ENCODE peak calls at places on chromosomes 11 and 22, in eight cellular contexts. One of them, this sample, is unnamed.

GRCh38 chr11:122394326-122394725 is 261.2 kb upstream of the UBASH3B start:
- DNase-seq in stimulated activated CD4-positive, alpha-beta T cell treated with anti-CD3 and anti-CD28 coated beads, Interleukin-1b, Interleukin-23, amount 100 ng/mL, for 24 hours: no peak
- DNase-seq in non-pigmented ciliary epithelial cell: no peak
- DNase-seq in A172: no peak
- DNase-seq in fibroblast of the aortic adventitia: peak; percentile 5
- DNase-seq in activated T-cell treated with anti-CD3 and anti-CD28 coated beads, Interleukin-2, amount 50 U/mL, for 4 hours: no peak
- DNase-seq in occipital lobe: no peak
- DNase-seq in RWPE1: no peak
- DNase-seq in this sample: no peak

GRCh38 chr22:19731736-19732135 is 8.4 kb downstream of the GP1BB start:
- DNase-seq in A172: no peak
- DNase-seq in occipital lobe: no peak
- DNase-seq in non-pigmented ciliary epithelial cell: no peak
- DNase-seq in RWPE1: no peak
- DNase-seq in stimulated activated CD4-positive, alpha-beta T cell treated with anti-CD3 and anti-CD28 coated beads, Interleukin-1b, Interleukin-23, amount 100 ng/mL, for 24 hours: no peak
- DNase-seq in fibroblast of the aortic adventitia: no peak
- DNase-seq in activated T-cell treated with anti-CD3 and anti-CD28 coated beads, Interleukin-2, amount 50 U/mL, for 4 hours: no peak
- DNase-seq in this sample: no peak

GRCh38 chr11:12134239-12134590 is 23.8 kb downstream of the MICAL2 start:
- DNase-seq in fibroblast of the aortic adventitia: no peak
- DNase-seq in RWPE1: no peak
- DNase-seq in occipital lobe: no peak
- DNase-seq in stimulated activated CD4-positive, alpha-beta T cell treated with anti-CD3 and anti-CD28 coated beads, Interleukin-1b, Interleukin-23, amount 100 ng/mL, for 24 hours: no peak
- DNase-seq in activated T-cell treated with anti-CD3 and anti-CD28 coated beads, Interleukin-2, amount 50 U/mL, for 4 hours: no peak
- DNase-seq in A172: no peak
- DNase-seq in non-pigmented ciliary epithelial cell: no peak
- DNase-seq in this sample: no peak

GRCh38 chr11:62004473-62004872 is 37.0 kb upstream of the FTH1 start:
- DNase-seq in A172: peak; percentile 64
- DNase-seq in non-pigmented ciliary epithelial cell: peak; percentile 61
- DNase-seq in stimulated activated CD4-positive, alpha-beta T cell treated with anti-CD3 and anti-CD28 coated beads, Interleukin-1b, Interleukin-23, amount 100 ng/mL, for 24 hours: no peak
- DNase-seq in RWPE1: no peak
- DNase-seq in occipital lobe: no peak
- DNase-seq in fibroblast of the aortic adventitia: peak; percentile 96
- DNase-seq in activated T-cell treated with anti-CD3 and anti-CD28 coated beads, Interleukin-2, amount 50 U/mL, for 4 hours: no peak
- DNase-seq in this sample: no peak

GRCh38 chr11:120792306-120792705 is 231.6 kb upstream of the TBCEL start:
- DNase-seq in occipital lobe: no peak
- DNase-seq in RWPE1: no peak
- DNase-seq in A172: no peak
- DNase-seq in activated T-cell treated with anti-CD3 and anti-CD28 coated beads, Interleukin-2, amount 50 U/mL, for 4 hours: no peak
- DNase-seq in fibroblast of the aortic adventitia: no peak
- DNase-seq in non-pigmented ciliary epithelial cell: no peak
- DNase-seq in stimulated activated CD4-positive, alpha-beta T cell treated with anti-CD3 and anti-CD28 coated beads, Interleukin-1b, Interleukin-23, amount 100 ng/mL, for 24 hours: no peak
- DNase-seq in this sample: no peak

GRCh38 chr11:116309446-116309845 is 463.3 kb downstream of the BUD13 start:
- DNase-seq in A172: no peak
- DNase-seq in fibroblast of the aortic adventitia: no peak
- DNase-seq in occipital lobe: no peak
- DNase-seq in RWPE1: no peak
- DNase-seq in stimulated activated CD4-positive, alpha-beta T cell treated with anti-CD3 and anti-CD28 coated beads, Interleukin-1b, Interleukin-23, amount 100 ng/mL, for 24 hours: no peak
- DNase-seq in non-pigmented ciliary epithelial cell: no peak
- DNase-seq in activated T-cell treated with anti-CD3 and anti-CD28 coated beads, Interleukin-2, amount 50 U/mL, for 4 hours: no peak
- DNase-seq in this sample: no peak

GRCh38 chr11:69796063-69796462 is 20.9 kb upstream of the FGF4 start:
- DNase-seq in fibroblast of the aortic adventitia: no peak
- DNase-seq in non-pigmented ciliary epithelial cell: no peak
- DNase-seq in occipital lobe: no peak
- DNase-seq in stimulated activated CD4-positive, alpha-beta T cell treated with anti-CD3 and anti-CD28 coated beads, Interleukin-1b, Interleukin-23, amount 100 ng/mL, for 24 hours: no peak
- DNase-seq in A172: no peak
- DNase-seq in activated T-cell treated with anti-CD3 and anti-CD28 coated beads, Interleukin-2, amount 50 U/mL, for 4 hours: no peak
- DNase-seq in RWPE1: no peak
- DNase-seq in this sample: no peak

GRCh38 chr11:56819916-56820315 is 71.4 kb upstream of the OR9G4 start:
- DNase-seq in occipital lobe: no peak
- DNase-seq in activated T-cell treated with anti-CD3 and anti-CD28 coated beads, Interleukin-2, amount 50 U/mL, for 4 hours: no peak
- DNase-seq in RWPE1: no peak
- DNase-seq in non-pigmented ciliary epithelial cell: no peak
- DNase-seq in fibroblast of the aortic adventitia: no peak
- DNase-seq in A172: no peak
- DNase-seq in stimulated activated CD4-positive, alpha-beta T cell treated with anti-CD3 and anti-CD28 coated beads, Interleukin-1b, Interleukin-23, amount 100 ng/mL, for 24 hours: no peak
- DNase-seq in this sample: peak; percentile 15

GRCh38 chr22:26857169-26857568 is 199.8 kb downstream of the MIAT start:
- DNase-seq in activated T-cell treated with anti-CD3 and anti-CD28 coated beads, Interleukin-2, amount 50 U/mL, for 4 hours: no peak
- DNase-seq in fibroblast of the aortic adventitia: peak; percentile 11
- DNase-seq in non-pigmented ciliary epithelial cell: no peak
- DNase-seq in stimulated activated CD4-positive, alpha-beta T cell treated with anti-CD3 and anti-CD28 coated beads, Interleukin-1b, Interleukin-23, amount 100 ng/mL, for 24 hours: no peak
- DNase-seq in A172: peak; percentile 10
- DNase-seq in occipital lobe: no peak
- DNase-seq in RWPE1: no peak
- DNase-seq in this sample: no peak